ENCODE peak calls at places on chromosomes 7 and 10, in five cellular contexts. One of them, this sample, is unnamed.
A peak's percentile ranks its signal among the peaks of the same experiment; 100 is the strongest.

GRCh38 chr7:24786941-24787340 is 29.7 kb upstream of the GSDME start:
- DNase-seq in esophagus muscularis mucosa: no peak
- DNase-seq in spleen: no peak
- DNase-seq in cardiac muscle cell: peak; percentile 82
- DNase-seq in body of pancreas: no peak
- DNase-seq in this sample: peak; percentile 9

GRCh38 chr10:110226926-110227641 is 19.7 kb downstream of the MXI1 start:
- DNase-seq in body of pancreas: peak; percentile 77
- DNase-seq in esophagus muscularis mucosa: no peak
- DNase-seq in spleen: peak; percentile 95
- DNase-seq in cardiac muscle cell: peak; percentile 49
- DNase-seq in this sample: peak; percentile 40

GRCh38 chr10:6564367-6564766 is 15.7 kb downstream of the PRKCQ start:
- DNase-seq in esophagus muscularis mucosa: peak; percentile 53
- DNase-seq in cardiac muscle cell: no peak
- DNase-seq in spleen: no peak
- DNase-seq in body of pancreas: no peak
- DNase-seq in this sample: no peak

GRCh38 chr7:138556771-138557484 is 96.9 kb downstream of the TRIM24 start:
- DNase-seq in spleen: no peak
- DNase-seq in cardiac muscle cell: peak; percentile 21
- DNase-seq in body of pancreas: no peak
- DNase-seq in esophagus muscularis mucosa: no peak
- DNase-seq in this sample: no peak

GRCh38 chr10:62590305-62590704 is 214.2 kb upstream of the ADO start:
- DNase-seq in cardiac muscle cell: no peak
- DNase-seq in body of pancreas: no peak
- DNase-seq in spleen: no peak
- DNase-seq in esophagus muscularis mucosa: no peak
- DNase-seq in this sample: no peak

GRCh38 chr7:142231716-142232115 is 26.1 kb downstream of the PRSS58 start:
- DNase-seq in cardiac muscle cell: no peak
- DNase-seq in spleen: no peak
- DNase-seq in body of pancreas: no peak
- DNase-seq in esophagus muscularis mucosa: no peak
- DNase-seq in this sample: no peak

GRCh38 chr7:38744746-38745145 is 113.6 kb upstream of the AMPH start:
- DNase-seq in cardiac muscle cell: peak; percentile 77
- DNase-seq in esophagus muscularis mucosa: no peak
- DNase-seq in spleen: no peak
- DNase-seq in body of pancreas: no peak
- DNase-seq in this sample: no peak

GRCh38 chr10:118701529-118702323 is 53.0 kb downstream of the CACUL1 start:
- DNase-seq in cardiac muscle cell: no peak
- DNase-seq in body of pancreas: no peak
- DNase-seq in spleen: no peak
- DNase-seq in esophagus muscularis mucosa: no peak
- DNase-seq in this sample: no peak

GRCh38 chr7:128928159-128928558 is 9.6 kb upstream of the IRF5 start:
- DNase-seq in cardiac muscle cell: no peak
- DNase-seq in body of pancreas: no peak
- DNase-seq in spleen: no peak
- DNase-seq in esophagus muscularis mucosa: no peak
- DNase-seq in this sample: no peak

GRCh38 chr7:82600601-82601000 is 157.0 kb upstream of the CACNA2D1 start:
- DNase-seq in cardiac muscle cell: no peak
- DNase-seq in spleen: no peak
- DNase-seq in body of pancreas: no peak
- DNase-seq in esophagus muscularis mucosa: no peak
- DNase-seq in this sample: no peak

GRCh38 chr7:147570390-147570789 is 1020.2 kb upstream of the C7orf33 start:
- DNase-seq in spleen: no peak
- DNase-seq in cardiac muscle cell: no peak
- DNase-seq in esophagus muscularis mucosa: no peak
- DNase-seq in body of pancreas: no peak
- DNase-seq in this sample: no peak

GRCh38 chr10:30538086-30538485 is 91.5 kb downstream of the LYZL2 start:
- DNase-seq in body of pancreas: no peak
- DNase-seq in esophagus muscularis mucosa: no peak
- DNase-seq in spleen: no peak
- DNase-seq in cardiac muscle cell: peak; percentile 31
- DNase-seq in this sample: no peak

GRCh38 chr10:97015199-97015693 is 170.5 kb downstream of the SLIT1 start:
- DNase-seq in spleen: no peak
- DNase-seq in esophagus muscularis mucosa: no peak
- DNase-seq in body of pancreas: no peak
- DNase-seq in cardiac muscle cell: no peak
- DNase-seq in this sample: no peak

GRCh38 chr7:155745737-155746136 is 66.5 kb downstream of the SHH start:
- DNase-seq in spleen: no peak
- DNase-seq in esophagus muscularis mucosa: no peak
- DNase-seq in cardiac muscle cell: no peak
- DNase-seq in body of pancreas: no peak
- DNase-seq in this sample: no peak

GRCh38 chr7:155749578-155749977 is 62.7 kb downstream of the SHH start:
- DNase-seq in body of pancreas: no peak
- DNase-seq in cardiac muscle cell: no peak
- DNase-seq in spleen: no peak
- DNase-seq in esophagus muscularis mucosa: no peak
- DNase-seq in this sample: no peak

GRCh38 chr7:155743197-155743596 is 69.1 kb downstream of the SHH start:
- DNase-seq in esophagus muscularis mucosa: no peak
- DNase-seq in spleen: no peak
- DNase-seq in body of pancreas: no peak
- DNase-seq in cardiac muscle cell: no peak
- DNase-seq in this sample: no peak

GRCh38 chr7:155744931-155745683 is 67.2 kb downstream of the SHH start:
- DNase-seq in spleen: no peak
- DNase-seq in esophagus muscularis mucosa: no peak
- DNase-seq in cardiac muscle cell: no peak
- DNase-seq in body of pancreas: no peak
- DNase-seq in this sample: no peak

DNA sequence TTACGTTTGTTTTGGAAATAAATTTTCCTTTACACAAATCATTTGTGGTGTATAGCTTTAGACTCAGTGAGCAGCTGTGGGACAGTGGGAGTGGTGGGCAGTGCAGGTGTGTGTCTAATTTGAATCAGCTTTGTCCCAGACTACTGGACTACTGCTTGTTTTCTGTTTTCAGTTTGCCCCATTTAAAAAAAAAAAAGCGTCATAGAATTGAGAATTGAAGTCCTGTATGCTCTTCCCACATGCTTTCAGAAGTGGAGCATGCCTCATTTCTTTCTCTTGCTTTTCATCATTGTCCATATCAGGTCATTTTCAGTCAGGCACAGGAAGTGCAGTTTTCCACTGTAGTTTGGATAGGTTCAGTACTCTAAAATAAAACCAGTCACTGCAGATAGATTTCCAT is 66.1 kb downstream of the SHH start:
- DNase-seq in spleen: no peak
- DNase-seq in body of pancreas: no peak
- DNase-seq in esophagus muscularis mucosa: no peak
- DNase-seq in cardiac muscle cell: no peak
- DNase-seq in this sample: no peak
- H3K36me3 ChIP-seq in spleen: peaks cover 52% of the 10 kb centered on the region
- H3K36me3 ChIP-seq in body of pancreas: peaks cover 14% of the 10 kb centered on the region
- H3K36me3 ChIP-seq in esophagus muscularis mucosa: peaks cover 50% of the 10 kb centered on the region
- H3K36me3 ChIP-seq in cardiac muscle cell: peaks cover 48% of the 10 kb centered on the region
- H3K36me3 ChIP-seq in this sample: peaks cover 30% of the 10 kb centered on the region

GRCh38 chr7:105102557-105103352 is 88.8 kb downstream of the KMT2E start:
- DNase-seq in spleen: no peak
- DNase-seq in cardiac muscle cell: no peak
- DNase-seq in esophagus muscularis mucosa: no peak
- DNase-seq in body of pancreas: no peak
- DNase-seq in this sample: no peak
- H3K36me3 ChIP-seq in spleen: peaks cover 61% of the 10 kb centered on the region
- H3K36me3 ChIP-seq in cardiac muscle cell: peaks cover 81% of the 10 kb centered on the region
- H3K36me3 ChIP-seq in esophagus muscularis mucosa: peaks cover 53% of the 10 kb centered on the region
- H3K36me3 ChIP-seq in body of pancreas: no peaks in the 10 kb centered on the region
- H3K36me3 ChIP-seq in this sample: peaks cover 29% of the 10 kb centered on the region

GRCh38 chr7:17689361-17689760 is 250.9 kb downstream of the SNX13 start:
- DNase-seq in cardiac muscle cell: no peak
- DNase-seq in spleen: no peak
- DNase-seq in esophagus muscularis mucosa: no peak
- DNase-seq in body of pancreas: no peak
- DNase-seq in this sample: no peak

GRCh38 chr7:17685141-17685540 is 255.2 kb downstream of the SNX13 start:
- DNase-seq in cardiac muscle cell: no peak
- DNase-seq in body of pancreas: no peak
- DNase-seq in esophagus muscularis mucosa: no peak
- DNase-seq in spleen: no peak
- DNase-seq in this sample: no peak

DNA sequence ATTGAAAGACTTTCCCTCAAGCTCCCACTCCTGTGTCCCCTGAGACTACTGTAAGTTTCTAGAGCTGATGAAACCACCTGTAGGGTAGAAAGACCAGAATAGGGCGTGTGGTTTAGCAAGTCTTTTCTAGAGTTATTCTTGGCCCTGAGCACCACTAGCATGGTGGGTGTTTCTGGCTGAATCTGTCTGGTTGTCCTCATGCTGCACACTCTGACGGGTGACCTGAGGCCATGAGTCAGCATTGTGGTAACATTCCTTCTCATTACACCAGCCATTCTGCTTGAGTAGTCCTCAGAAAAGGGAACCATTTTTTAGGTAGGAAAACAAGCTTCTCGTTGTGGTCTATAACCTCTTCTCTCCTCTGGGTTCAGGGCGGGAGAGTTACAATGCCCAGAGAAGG is 250.3 kb downstream of the SNX13 start:
- DNase-seq in esophagus muscularis mucosa: no peak
- DNase-seq in body of pancreas: no peak
- DNase-seq in cardiac muscle cell: peak; percentile 91
- DNase-seq in spleen: no peak
- DNase-seq in this sample: no peak
- H3K36me3 ChIP-seq in esophagus muscularis mucosa: no peaks in the 10 kb centered on the region
- H3K36me3 ChIP-seq in body of pancreas: no peaks in the 10 kb centered on the region
- H3K36me3 ChIP-seq in cardiac muscle cell: no peaks in the 10 kb centered on the region
- H3K36me3 ChIP-seq in spleen: no peaks in the 10 kb centered on the region
- H3K36me3 ChIP-seq in this sample: no peaks in the 10 kb centered on the region

GRCh38 chr10:80516506-80517075 is 21.1 kb upstream of the SH2D4B start:
- DNase-seq in cardiac muscle cell: no peak
- DNase-seq in spleen: peak; percentile 61
- DNase-seq in esophagus muscularis mucosa: no peak
- DNase-seq in body of pancreas: no peak
- DNase-seq in this sample: no peak

GRCh38 chr10:80517416-80518142 is 20.1 kb upstream of the SH2D4B start:
- DNase-seq in esophagus muscularis mucosa: no peak
- DNase-seq in spleen: peak; percentile 71
- DNase-seq in cardiac muscle cell: no peak
- DNase-seq in body of pancreas: no peak
- DNase-seq in this sample: no peak

GRCh38 chr10:80515941-80516340 is 21.8 kb upstream of the SH2D4B start:
- DNase-seq in spleen: peak; percentile 60
- DNase-seq in cardiac muscle cell: no peak
- DNase-seq in body of pancreas: no peak
- DNase-seq in esophagus muscularis mucosa: no peak
- DNase-seq in this sample: no peak

GRCh38 chr10:80513106-80513505 is 24.6 kb upstream of the SH2D4B start:
- DNase-seq in body of pancreas: no peak
- DNase-seq in spleen: peak; percentile 36
- DNase-seq in cardiac muscle cell: no peak
- DNase-seq in esophagus muscularis mucosa: no peak
- DNase-seq in this sample: no peak

DNA sequence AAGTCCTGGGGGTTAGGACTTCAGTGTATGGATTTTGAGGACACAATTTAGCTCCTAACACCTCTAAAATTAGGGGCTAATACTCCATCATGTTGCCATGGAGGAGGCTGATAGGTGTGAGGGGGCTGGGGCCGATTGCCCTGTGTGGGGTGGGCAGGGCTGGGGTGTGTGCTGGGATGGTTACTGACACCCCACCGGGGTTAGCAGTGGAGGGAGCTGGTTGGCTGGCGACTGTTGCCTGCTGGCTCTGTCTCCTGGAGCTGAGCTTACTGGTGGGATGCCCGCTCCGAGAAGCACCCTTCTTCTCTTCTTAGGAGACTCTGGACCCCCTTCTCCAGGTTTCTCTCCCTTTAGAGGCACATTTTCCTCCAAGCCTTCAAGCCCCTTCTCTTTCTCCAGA is 22.2 kb upstream of the SH2D4B start:
- DNase-seq in cardiac muscle cell: no peak
- DNase-seq in esophagus muscularis mucosa: no peak
- DNase-seq in spleen: peak; percentile 65
- DNase-seq in body of pancreas: no peak
- DNase-seq in this sample: no peak
- H3K36me3 ChIP-seq in cardiac muscle cell: peaks cover 32% of the 10 kb centered on the region
- H3K36me3 ChIP-seq in esophagus muscularis mucosa: peaks cover 97% of the 10 kb centered on the region
- H3K36me3 ChIP-seq in spleen: peaks cover 86% of the 10 kb centered on the region
- H3K36me3 ChIP-seq in body of pancreas: no peaks in the 10 kb centered on the region
- H3K36me3 ChIP-seq in this sample: peaks cover 50% of the 10 kb centered on the region

GRCh38 chr7:2722591-2722990 is 34.6 kb downstream of the AMZ1 start:
- DNase-seq in spleen: peak; percentile 35
- DNase-seq in body of pancreas: no peak
- DNase-seq in cardiac muscle cell: no peak
- DNase-seq in esophagus muscularis mucosa: no peak
- DNase-seq in this sample: no peak

GRCh38 chr7:2726316-2727018 is 38.5 kb downstream of the AMZ1 start:
- DNase-seq in spleen: peak; percentile 71
- DNase-seq in cardiac muscle cell: no peak
- DNase-seq in body of pancreas: peak; percentile 2
- DNase-seq in esophagus muscularis mucosa: no peak
- DNase-seq in this sample: no peak

GRCh38 chr7:2725178-2726105 is 37.4 kb downstream of the AMZ1 start:
- DNase-seq in esophagus muscularis mucosa: no peak
- DNase-seq in cardiac muscle cell: no peak
- DNase-seq in spleen: peak; percentile 58
- DNase-seq in body of pancreas: peak; percentile 2
- DNase-seq in this sample: no peak

GRCh38 chr7:2723138-2723850 is 35.3 kb downstream of the AMZ1 start:
- DNase-seq in body of pancreas: no peak
- DNase-seq in spleen: peak; percentile 63
- DNase-seq in cardiac muscle cell: no peak
- DNase-seq in esophagus muscularis mucosa: no peak
- DNase-seq in this sample: no peak

GRCh38 chr7:2724453-2725177 is 36.6 kb downstream of the AMZ1 start:
- DNase-seq in cardiac muscle cell: no peak
- DNase-seq in body of pancreas: peak; percentile 2
- DNase-seq in spleen: peak; percentile 54
- DNase-seq in esophagus muscularis mucosa: no peak
- DNase-seq in this sample: no peak
- H3K36me3 ChIP-seq in cardiac muscle cell: peaks cover 2% of the 10 kb centered on the region
- H3K36me3 ChIP-seq in body of pancreas: no peaks in the 10 kb centered on the region
- H3K36me3 ChIP-seq in spleen: no peaks in the 10 kb centered on the region
- H3K36me3 ChIP-seq in esophagus muscularis mucosa: peaks cover 55% of the 10 kb centered on the region
- H3K36me3 ChIP-seq in this sample: peaks cover 2% of the 10 kb centered on the region